ENCODE peak calls at places on chromosomes 3 and 15, in four cellular contexts. One of them, this sample, is unnamed.

GRCh38 chr15:75723847-75724660 is 11.4 kb upstream of the CSPG4 start:
- DNase-seq in GM23338: peak; percentile 45
- DNase-seq in activated gamma-delta T cell treated with anti-CD3 and anti-CD28 coated beads, Interleukin-2, amount 50 U/mL, for 16 hours: no peak
- DNase-seq in CD8-positive, alpha-beta memory T cell: no peak
- DNase-seq in this sample: no peak

GRCh38 chr15:43527016-43527801 is 9.8 kb downstream of the MAP1A start:
- DNase-seq in GM23338: no peak
- DNase-seq in activated gamma-delta T cell treated with anti-CD3 and anti-CD28 coated beads, Interleukin-2, amount 50 U/mL, for 16 hours: no peak
- DNase-seq in CD8-positive, alpha-beta memory T cell: no peak
- DNase-seq in this sample: no peak

GRCh38 chr3:57757642-57758297 is 1.7 kb downstream of the SLMAP start:
- DNase-seq in GM23338: peak; percentile 52
- DNase-seq in activated gamma-delta T cell treated with anti-CD3 and anti-CD28 coated beads, Interleukin-2, amount 50 U/mL, for 16 hours: no peak
- DNase-seq in CD8-positive, alpha-beta memory T cell: no peak
- DNase-seq in this sample: no peak

GRCh38 chr3:106337116-106337515 is 468.3 kb upstream of the CBLB start:
- DNase-seq in GM23338: no peak
- DNase-seq in activated gamma-delta T cell treated with anti-CD3 and anti-CD28 coated beads, Interleukin-2, amount 50 U/mL, for 16 hours: no peak
- DNase-seq in CD8-positive, alpha-beta memory T cell: no peak
- DNase-seq in this sample: no peak

GRCh38 chr3:14804835-14805780 is 13.7 kb upstream of the FGD5 start:
- DNase-seq in GM23338: no peak
- DNase-seq in activated gamma-delta T cell treated with anti-CD3 and anti-CD28 coated beads, Interleukin-2, amount 50 U/mL, for 16 hours: no peak
- DNase-seq in CD8-positive, alpha-beta memory T cell: no peak
- DNase-seq in this sample: no peak

GRCh38 chr3:175743733-175744400 is 884.7 kb downstream of the NAALADL2 start:
- DNase-seq in GM23338: no peak
- DNase-seq in activated gamma-delta T cell treated with anti-CD3 and anti-CD28 coated beads, Interleukin-2, amount 50 U/mL, for 16 hours: no peak
- DNase-seq in CD8-positive, alpha-beta memory T cell: no peak
- DNase-seq in this sample: no peak

GRCh38 chr3:364287-364686 is 167.7 kb downstream of the CHL1 start:
- DNase-seq in GM23338: no peak
- DNase-seq in activated gamma-delta T cell treated with anti-CD3 and anti-CD28 coated beads, Interleukin-2, amount 50 U/mL, for 16 hours: no peak
- DNase-seq in CD8-positive, alpha-beta memory T cell: no peak
- DNase-seq in this sample: no peak

GRCh38 chr3:34619990-34620389 is 821.6 kb downstream of the PDCD6IP start:
- DNase-seq in GM23338: peak; percentile 60
- DNase-seq in activated gamma-delta T cell treated with anti-CD3 and anti-CD28 coated beads, Interleukin-2, amount 50 U/mL, for 16 hours: no peak
- DNase-seq in CD8-positive, alpha-beta memory T cell: no peak
- DNase-seq in this sample: no peak

GRCh38 chr15:33022629-33023028 is 171.9 kb downstream of the FMN1 start:
- DNase-seq in GM23338: peak; percentile 71
- DNase-seq in activated gamma-delta T cell treated with anti-CD3 and anti-CD28 coated beads, Interleukin-2, amount 50 U/mL, for 16 hours: no peak
- DNase-seq in CD8-positive, alpha-beta memory T cell: no peak
- DNase-seq in this sample: no peak

GRCh38 chr3:158702815-158703481 is 29.3 kb downstream of the RARRES1 start:
- DNase-seq in GM23338: no peak
- DNase-seq in activated gamma-delta T cell treated with anti-CD3 and anti-CD28 coated beads, Interleukin-2, amount 50 U/mL, for 16 hours: no peak
- DNase-seq in CD8-positive, alpha-beta memory T cell: no peak
- DNase-seq in this sample: no peak

GRCh38 chr15:70245932-70246622 is 148.4 kb upstream of the TLE3 start:
- DNase-seq in GM23338: no peak
- DNase-seq in activated gamma-delta T cell treated with anti-CD3 and anti-CD28 coated beads, Interleukin-2, amount 50 U/mL, for 16 hours: no peak
- DNase-seq in CD8-positive, alpha-beta memory T cell: no peak
- DNase-seq in this sample: no peak

GRCh38 chr15:56996746-56997470 is 78.5 kb downstream of the TCF12 start:
- DNase-seq in GM23338: no peak
- DNase-seq in activated gamma-delta T cell treated with anti-CD3 and anti-CD28 coated beads, Interleukin-2, amount 50 U/mL, for 16 hours: no peak
- DNase-seq in CD8-positive, alpha-beta memory T cell: no peak
- DNase-seq in this sample: no peak

GRCh38 chr3:194485876-194486539 is 794 bp downstream of the ATP13A3 start:
- DNase-seq in GM23338: peak; percentile 34
- DNase-seq in activated gamma-delta T cell treated with anti-CD3 and anti-CD28 coated beads, Interleukin-2, amount 50 U/mL, for 16 hours: peak; percentile 35
- DNase-seq in CD8-positive, alpha-beta memory T cell: peak; percentile 50
- DNase-seq in this sample: peak; percentile 46

GRCh38 chr15:99711685-99712084 is 21.6 kb downstream of the LYSMD4 start:
- DNase-seq in GM23338: no peak
- DNase-seq in activated gamma-delta T cell treated with anti-CD3 and anti-CD28 coated beads, Interleukin-2, amount 50 U/mL, for 16 hours: no peak
- DNase-seq in CD8-positive, alpha-beta memory T cell: no peak
- DNase-seq in this sample: no peak

GRCh38 chr15:60396964-60397771 is 618 bp downstream of the ANXA2 start:
- DNase-seq in GM23338: peak; percentile 84
- DNase-seq in activated gamma-delta T cell treated with anti-CD3 and anti-CD28 coated beads, Interleukin-2, amount 50 U/mL, for 16 hours: peak; percentile 15
- DNase-seq in CD8-positive, alpha-beta memory T cell: peak; percentile 8
- DNase-seq in this sample: peak; percentile 36

GRCh38 chr3:9791127-9791526 is 1.1 kb downstream of the TADA3 start:
- DNase-seq in GM23338: no peak
- DNase-seq in activated gamma-delta T cell treated with anti-CD3 and anti-CD28 coated beads, Interleukin-2, amount 50 U/mL, for 16 hours: no peak
- DNase-seq in CD8-positive, alpha-beta memory T cell: no peak
- DNase-seq in this sample: no peak

GRCh38 chr3:178320481-178321352 is 215.5 kb upstream of the KCNMB2 start:
- DNase-seq in GM23338: no peak
- DNase-seq in activated gamma-delta T cell treated with anti-CD3 and anti-CD28 coated beads, Interleukin-2, amount 50 U/mL, for 16 hours: no peak
- DNase-seq in CD8-positive, alpha-beta memory T cell: no peak
- DNase-seq in this sample: no peak

GRCh38 chr15:40092416-40093223 is 16.1 kb downstream of the BMF start:
- DNase-seq in GM23338: no peak
- DNase-seq in activated gamma-delta T cell treated with anti-CD3 and anti-CD28 coated beads, Interleukin-2, amount 50 U/mL, for 16 hours: no peak
- DNase-seq in CD8-positive, alpha-beta memory T cell: no peak
- DNase-seq in this sample: no peak

GRCh38 chr3:139533781-139534443 is 5.6 kb downstream of the RBP1 start:
- DNase-seq in GM23338: no peak
- DNase-seq in activated gamma-delta T cell treated with anti-CD3 and anti-CD28 coated beads, Interleukin-2, amount 50 U/mL, for 16 hours: no peak
- DNase-seq in CD8-positive, alpha-beta memory T cell: no peak
- DNase-seq in this sample: no peak

GRCh38 chr3:96970211-96970610 is 155.8 kb downstream of the EPHA6 start:
- DNase-seq in GM23338: no peak
- DNase-seq in activated gamma-delta T cell treated with anti-CD3 and anti-CD28 coated beads, Interleukin-2, amount 50 U/mL, for 16 hours: no peak
- DNase-seq in CD8-positive, alpha-beta memory T cell: no peak
- DNase-seq in this sample: no peak

GRCh38 chr3:128421439-128421836 is 45.3 kb downstream of the DNAJB8 start:
- DNase-seq in GM23338: no peak
- DNase-seq in activated gamma-delta T cell treated with anti-CD3 and anti-CD28 coated beads, Interleukin-2, amount 50 U/mL, for 16 hours: no peak
- DNase-seq in CD8-positive, alpha-beta memory T cell: no peak
- DNase-seq in this sample: no peak

GRCh38 chr3:154972951-154973350 is 107.2 kb upstream of the MME start:
- DNase-seq in GM23338: no peak
- DNase-seq in activated gamma-delta T cell treated with anti-CD3 and anti-CD28 coated beads, Interleukin-2, amount 50 U/mL, for 16 hours: no peak
- DNase-seq in CD8-positive, alpha-beta memory T cell: no peak
- DNase-seq in this sample: no peak

GRCh38 chr3:143220745-143221144 is 101.2 kb downstream of the CHST2 start:
- DNase-seq in GM23338: no peak
- DNase-seq in activated gamma-delta T cell treated with anti-CD3 and anti-CD28 coated beads, Interleukin-2, amount 50 U/mL, for 16 hours: no peak
- DNase-seq in CD8-positive, alpha-beta memory T cell: no peak
- DNase-seq in this sample: no peak

GRCh38 chr3:148873270-148873927 is 8.3 kb downstream of the CPA3 start:
- DNase-seq in GM23338: no peak
- DNase-seq in activated gamma-delta T cell treated with anti-CD3 and anti-CD28 coated beads, Interleukin-2, amount 50 U/mL, for 16 hours: no peak
- DNase-seq in CD8-positive, alpha-beta memory T cell: no peak
- DNase-seq in this sample: no peak

GRCh38 chr3:184944221-184944620 is 132.3 kb downstream of the VPS8 start:
- DNase-seq in GM23338: no peak
- DNase-seq in activated gamma-delta T cell treated with anti-CD3 and anti-CD28 coated beads, Interleukin-2, amount 50 U/mL, for 16 hours: no peak
- DNase-seq in CD8-positive, alpha-beta memory T cell: no peak
- DNase-seq in this sample: no peak

GRCh38 chr3:177932750-177933660 is 603.2 kb upstream of the KCNMB2 start:
- DNase-seq in GM23338: no peak
- DNase-seq in activated gamma-delta T cell treated with anti-CD3 and anti-CD28 coated beads, Interleukin-2, amount 50 U/mL, for 16 hours: no peak
- DNase-seq in CD8-positive, alpha-beta memory T cell: no peak
- DNase-seq in this sample: no peak

GRCh38 chr3:52400275-52400793 is 44.6 kb downstream of the SEMA3G start:
- DNase-seq in GM23338: no peak
- DNase-seq in activated gamma-delta T cell treated with anti-CD3 and anti-CD28 coated beads, Interleukin-2, amount 50 U/mL, for 16 hours: no peak
- DNase-seq in CD8-positive, alpha-beta memory T cell: no peak
- DNase-seq in this sample: no peak

GRCh38 chr3:120982608-120983320 is 74.8 kb downstream of the STXBP5L start:
- DNase-seq in GM23338: no peak
- DNase-seq in activated gamma-delta T cell treated with anti-CD3 and anti-CD28 coated beads, Interleukin-2, amount 50 U/mL, for 16 hours: no peak
- DNase-seq in CD8-positive, alpha-beta memory T cell: no peak
- DNase-seq in this sample: no peak

GRCh38 chr3:119609301-119609700 is 11.6 kb downstream of the PLA1A start:
- DNase-seq in GM23338: no peak
- DNase-seq in activated gamma-delta T cell treated with anti-CD3 and anti-CD28 coated beads, Interleukin-2, amount 50 U/mL, for 16 hours: no peak
- DNase-seq in CD8-positive, alpha-beta memory T cell: no peak
- DNase-seq in this sample: no peak

GRCh38 chr3:151219056-151219455 is 16.0 kb upstream of the GPR171 start:
- DNase-seq in GM23338: no peak
- DNase-seq in activated gamma-delta T cell treated with anti-CD3 and anti-CD28 coated beads, Interleukin-2, amount 50 U/mL, for 16 hours: no peak
- DNase-seq in CD8-positive, alpha-beta memory T cell: no peak
- DNase-seq in this sample: no peak

GRCh38 chr3:123347205-123347604 is 101.7 kb downstream of the ADCY5 start:
- DNase-seq in GM23338: no peak
- DNase-seq in activated gamma-delta T cell treated with anti-CD3 and anti-CD28 coated beads, Interleukin-2, amount 50 U/mL, for 16 hours: no peak
- DNase-seq in CD8-positive, alpha-beta memory T cell: no peak
- DNase-seq in this sample: no peak

GRCh38 chr15:67821784-67822451 is 3.4 kb upstream of the SKOR1 start:
- DNase-seq in GM23338: peak; percentile 32
- DNase-seq in activated gamma-delta T cell treated with anti-CD3 and anti-CD28 coated beads, Interleukin-2, amount 50 U/mL, for 16 hours: no peak
- DNase-seq in CD8-positive, alpha-beta memory T cell: no peak
- DNase-seq in this sample: no peak

GRCh38 chr15:69116391-69116790 is 44.0 kb upstream of the GLCE start:
- DNase-seq in GM23338: peak; percentile 58
- DNase-seq in activated gamma-delta T cell treated with anti-CD3 and anti-CD28 coated beads, Interleukin-2, amount 50 U/mL, for 16 hours: no peak
- DNase-seq in CD8-positive, alpha-beta memory T cell: no peak
- DNase-seq in this sample: no peak

This sample was measured in effector memory CD8-positive, alpha-beta T cell.